ENCODE peak calls at places on chromosomes 6 and 20, in five cellular contexts. One of them, this sample, is unnamed.

GRCh38 chr6:156455847-156456246 is 321.3 kb upstream of the ARID1B start:
- DNase-seq in stimulated activated CD8-positive, alpha-beta memory T cell treated with anti-CD3 and anti-CD28 coated beads, Interleukin-4, amount 100 ng/mL, for 4 hours: no peak
- DNase-seq in head of caudate nucleus: no peak
- DNase-seq in ELR: no peak
- DNase-seq in kidney tubule cell: no peak
- DNase-seq in this sample: no peak

GRCh38 chr6:164505425-164505824 is 804.0 kb downstream of the C6orf118 start:
- DNase-seq in stimulated activated CD8-positive, alpha-beta memory T cell treated with anti-CD3 and anti-CD28 coated beads, Interleukin-4, amount 100 ng/mL, for 4 hours: no peak
- DNase-seq in head of caudate nucleus: no peak
- DNase-seq in ELR: no peak
- DNase-seq in kidney tubule cell: no peak
- DNase-seq in this sample: no peak

GRCh38 chr20:7849675-7850074 is 90.6 kb downstream of the HAO1 start:
- DNase-seq in stimulated activated CD8-positive, alpha-beta memory T cell treated with anti-CD3 and anti-CD28 coated beads, Interleukin-4, amount 100 ng/mL, for 4 hours: no peak
- DNase-seq in head of caudate nucleus: no peak
- DNase-seq in ELR: no peak
- DNase-seq in kidney tubule cell: no peak
- DNase-seq in this sample: no peak

GRCh38 chr6:168968228-168968627 is 285.4 kb downstream of the THBS2 start:
- DNase-seq in stimulated activated CD8-positive, alpha-beta memory T cell treated with anti-CD3 and anti-CD28 coated beads, Interleukin-4, amount 100 ng/mL, for 4 hours: no peak
- DNase-seq in head of caudate nucleus: no peak
- DNase-seq in ELR: peak; percentile 92
- DNase-seq in kidney tubule cell: peak; percentile 92
- DNase-seq in this sample: no peak

GRCh38 chr6:1856381-1856780 is 246.7 kb downstream of the FOXC1 start:
- DNase-seq in stimulated activated CD8-positive, alpha-beta memory T cell treated with anti-CD3 and anti-CD28 coated beads, Interleukin-4, amount 100 ng/mL, for 4 hours: no peak
- DNase-seq in head of caudate nucleus: no peak
- DNase-seq in ELR: peak; percentile 23
- DNase-seq in kidney tubule cell: peak; percentile 79
- DNase-seq in this sample: no peak

GRCh38 chr6:168197636-168198301 is 118.8 kb upstream of the FRMD1 start:
- DNase-seq in stimulated activated CD8-positive, alpha-beta memory T cell treated with anti-CD3 and anti-CD28 coated beads, Interleukin-4, amount 100 ng/mL, for 4 hours: no peak
- DNase-seq in head of caudate nucleus: no peak
- DNase-seq in ELR: no peak
- DNase-seq in kidney tubule cell: no peak
- DNase-seq in this sample: peak; percentile 35

GRCh38 chr20:36491901-36492617 is 49.3 kb upstream of the MYL9 start:
- DNase-seq in stimulated activated CD8-positive, alpha-beta memory T cell treated with anti-CD3 and anti-CD28 coated beads, Interleukin-4, amount 100 ng/mL, for 4 hours: peak; percentile 19
- DNase-seq in head of caudate nucleus: no peak
- DNase-seq in ELR: peak; percentile 67
- DNase-seq in kidney tubule cell: peak; percentile 24
- DNase-seq in this sample: no peak

GRCh38 chr20:40233401-40233800 is 455.6 kb downstream of the MAFB start:
- DNase-seq in stimulated activated CD8-positive, alpha-beta memory T cell treated with anti-CD3 and anti-CD28 coated beads, Interleukin-4, amount 100 ng/mL, for 4 hours: no peak
- DNase-seq in head of caudate nucleus: no peak
- DNase-seq in ELR: no peak
- DNase-seq in kidney tubule cell: no peak
- DNase-seq in this sample: no peak

GRCh38 chr6:90467546-90467945 is 119.3 kb downstream of the MAP3K7 start:
- DNase-seq in stimulated activated CD8-positive, alpha-beta memory T cell treated with anti-CD3 and anti-CD28 coated beads, Interleukin-4, amount 100 ng/mL, for 4 hours: no peak
- DNase-seq in head of caudate nucleus: no peak
- DNase-seq in ELR: no peak
- DNase-seq in kidney tubule cell: no peak
- DNase-seq in this sample: no peak

GRCh38 chr6:17276766-17277165 is 4.4 kb upstream of the RBM24 start:
- DNase-seq in stimulated activated CD8-positive, alpha-beta memory T cell treated with anti-CD3 and anti-CD28 coated beads, Interleukin-4, amount 100 ng/mL, for 4 hours: no peak
- DNase-seq in head of caudate nucleus: no peak
- DNase-seq in ELR: peak; percentile 56
- DNase-seq in kidney tubule cell: peak; percentile 12
- DNase-seq in this sample: no peak

GRCh38 chr6:41056768-41057490 is 3.9 kb downstream of the APOBEC2 start:
- DNase-seq in stimulated activated CD8-positive, alpha-beta memory T cell treated with anti-CD3 and anti-CD28 coated beads, Interleukin-4, amount 100 ng/mL, for 4 hours: no peak
- DNase-seq in head of caudate nucleus: no peak
- DNase-seq in ELR: no peak
- DNase-seq in kidney tubule cell: no peak
- DNase-seq in this sample: no peak

GRCh38 chr6:95679981-95680380 is 102.6 kb downstream of the MANEA start:
- DNase-seq in stimulated activated CD8-positive, alpha-beta memory T cell treated with anti-CD3 and anti-CD28 coated beads, Interleukin-4, amount 100 ng/mL, for 4 hours: no peak
- DNase-seq in head of caudate nucleus: no peak
- DNase-seq in ELR: no peak
- DNase-seq in kidney tubule cell: no peak
- DNase-seq in this sample: no peak

GRCh38 chr6:139600919-139601470 is 226.5 kb upstream of the CITED2 start:
- DNase-seq in stimulated activated CD8-positive, alpha-beta memory T cell treated with anti-CD3 and anti-CD28 coated beads, Interleukin-4, amount 100 ng/mL, for 4 hours: no peak
- DNase-seq in head of caudate nucleus: no peak
- DNase-seq in ELR: no peak
- DNase-seq in kidney tubule cell: no peak
- DNase-seq in this sample: no peak

GRCh38 chr20:36792422-36792821 is 18.9 kb upstream of the DSN1 start:
- DNase-seq in stimulated activated CD8-positive, alpha-beta memory T cell treated with anti-CD3 and anti-CD28 coated beads, Interleukin-4, amount 100 ng/mL, for 4 hours: no peak
- DNase-seq in head of caudate nucleus: no peak
- DNase-seq in ELR: peak; percentile 87
- DNase-seq in kidney tubule cell: peak; percentile 91
- DNase-seq in this sample: no peak

GRCh38 chr20:5751856-5752255 is 1.7 kb downstream of the SHLD1 start:
- DNase-seq in stimulated activated CD8-positive, alpha-beta memory T cell treated with anti-CD3 and anti-CD28 coated beads, Interleukin-4, amount 100 ng/mL, for 4 hours: no peak
- DNase-seq in head of caudate nucleus: no peak
- DNase-seq in ELR: no peak
- DNase-seq in kidney tubule cell: no peak
- DNase-seq in this sample: no peak

GRCh38 chr20:34946661-34947060 is 8.9 kb downstream of the GSS start:
- DNase-seq in stimulated activated CD8-positive, alpha-beta memory T cell treated with anti-CD3 and anti-CD28 coated beads, Interleukin-4, amount 100 ng/mL, for 4 hours: no peak
- DNase-seq in head of caudate nucleus: no peak
- DNase-seq in ELR: peak; percentile 26
- DNase-seq in kidney tubule cell: peak; percentile 87
- DNase-seq in this sample: no peak

GRCh38 chr6:54860739-54861138 is 14.2 kb downstream of the FAM83B start:
- DNase-seq in stimulated activated CD8-positive, alpha-beta memory T cell treated with anti-CD3 and anti-CD28 coated beads, Interleukin-4, amount 100 ng/mL, for 4 hours: no peak
- DNase-seq in head of caudate nucleus: no peak
- DNase-seq in ELR: peak; percentile 83
- DNase-seq in kidney tubule cell: peak; percentile 84
- DNase-seq in this sample: no peak

GRCh38 chr6:127796713-127797112 is 104.1 kb downstream of the THEMIS start:
- DNase-seq in stimulated activated CD8-positive, alpha-beta memory T cell treated with anti-CD3 and anti-CD28 coated beads, Interleukin-4, amount 100 ng/mL, for 4 hours: no peak
- DNase-seq in head of caudate nucleus: no peak
- DNase-seq in ELR: no peak
- DNase-seq in kidney tubule cell: no peak
- DNase-seq in this sample: no peak

GRCh38 chr6:143125896-143126573 is 65.3 kb downstream of the AIG1 start:
- DNase-seq in stimulated activated CD8-positive, alpha-beta memory T cell treated with anti-CD3 and anti-CD28 coated beads, Interleukin-4, amount 100 ng/mL, for 4 hours: no peak
- DNase-seq in head of caudate nucleus: no peak
- DNase-seq in ELR: peak; percentile 32
- DNase-seq in kidney tubule cell: peak; percentile 38
- DNase-seq in this sample: no peak

GRCh38 chr20:51469578-51470520 is 72.7 kb downstream of the NFATC2 start:
- DNase-seq in stimulated activated CD8-positive, alpha-beta memory T cell treated with anti-CD3 and anti-CD28 coated beads, Interleukin-4, amount 100 ng/mL, for 4 hours: no peak
- DNase-seq in head of caudate nucleus: peak; percentile 55
- DNase-seq in ELR: no peak
- DNase-seq in kidney tubule cell: no peak
- DNase-seq in this sample: no peak

GRCh38 chr6:143802833-143803565 is 40.1 kb upstream of the LTV1 start:
- DNase-seq in stimulated activated CD8-positive, alpha-beta memory T cell treated with anti-CD3 and anti-CD28 coated beads, Interleukin-4, amount 100 ng/mL, for 4 hours: no peak
- DNase-seq in head of caudate nucleus: no peak
- DNase-seq in ELR: peak; percentile 40
- DNase-seq in kidney tubule cell: no peak
- DNase-seq in this sample: no peak

GRCh38 chr6:16271415-16271814 is 33.0 kb downstream of the GMPR start:
- DNase-seq in stimulated activated CD8-positive, alpha-beta memory T cell treated with anti-CD3 and anti-CD28 coated beads, Interleukin-4, amount 100 ng/mL, for 4 hours: no peak
- DNase-seq in head of caudate nucleus: no peak
- DNase-seq in ELR: no peak
- DNase-seq in kidney tubule cell: no peak
- DNase-seq in this sample: no peak

GRCh38 chr6:76275746-76276145 is 203.3 kb upstream of the IMPG1 start:
- DNase-seq in stimulated activated CD8-positive, alpha-beta memory T cell treated with anti-CD3 and anti-CD28 coated beads, Interleukin-4, amount 100 ng/mL, for 4 hours: no peak
- DNase-seq in head of caudate nucleus: no peak
- DNase-seq in ELR: peak; percentile 5
- DNase-seq in kidney tubule cell: no peak
- DNase-seq in this sample: no peak

GRCh38 chr6:84764332-84765049 is at the start of gene TBX18:
- DNase-seq in stimulated activated CD8-positive, alpha-beta memory T cell treated with anti-CD3 and anti-CD28 coated beads, Interleukin-4, amount 100 ng/mL, for 4 hours: no peak
- DNase-seq in head of caudate nucleus: no peak
- DNase-seq in ELR: peak; percentile 99
- DNase-seq in kidney tubule cell: peak; percentile 93
- DNase-seq in this sample: peak; percentile 99

GRCh38 chr20:59020938-59021551 is 1.8 kb downstream of the TUBB1 start:
- DNase-seq in stimulated activated CD8-positive, alpha-beta memory T cell treated with anti-CD3 and anti-CD28 coated beads, Interleukin-4, amount 100 ng/mL, for 4 hours: no peak
- DNase-seq in head of caudate nucleus: no peak
- DNase-seq in ELR: peak; percentile 87
- DNase-seq in kidney tubule cell: peak; percentile 19
- DNase-seq in this sample: no peak

GRCh38 chr6:25012657-25013056 is 76.9 kb upstream of the RIPOR2 start:
- DNase-seq in stimulated activated CD8-positive, alpha-beta memory T cell treated with anti-CD3 and anti-CD28 coated beads, Interleukin-4, amount 100 ng/mL, for 4 hours: no peak
- DNase-seq in head of caudate nucleus: no peak
- DNase-seq in ELR: peak; percentile 60
- DNase-seq in kidney tubule cell: no peak
- DNase-seq in this sample: no peak

GRCh38 chr6:144969873-144970272 is 684.7 kb downstream of the UTRN start:
- DNase-seq in stimulated activated CD8-positive, alpha-beta memory T cell treated with anti-CD3 and anti-CD28 coated beads, Interleukin-4, amount 100 ng/mL, for 4 hours: no peak
- DNase-seq in head of caudate nucleus: no peak
- DNase-seq in ELR: no peak
- DNase-seq in kidney tubule cell: no peak
- DNase-seq in this sample: no peak

GRCh38 chr6:6972456-6972855 is 135.3 kb upstream of the RREB1 start:
- DNase-seq in stimulated activated CD8-positive, alpha-beta memory T cell treated with anti-CD3 and anti-CD28 coated beads, Interleukin-4, amount 100 ng/mL, for 4 hours: no peak
- DNase-seq in head of caudate nucleus: no peak
- DNase-seq in ELR: peak; percentile 40
- DNase-seq in kidney tubule cell: peak; percentile 53
- DNase-seq in this sample: no peak